ENCODE peak calls at places on chromosomes 3 and 15, in seven cellular contexts. One of them, this sample, is unnamed. For H3K4me1, the result is how much of the 10 kb centered on the place peaks cover.

GRCh38 chr3:22263042-22263441 is 512.0 kb upstream of the ZNF385D start:
- DNase-seq in heart right ventricle: no peak
- DNase-seq in IMR-90: peak
- DNase-seq in colonic mucosa: no peak
- DNase-seq in mammary epithelial cell: peak
- DNase-seq in A673: no peak
- DNase-seq in neural progenitor cell: no peak
- DNase-seq in this sample: no peak

GRCh38 chr3:71504250-71505036 is 79.1 kb downstream of the FOXP1 start:
- DNase-seq in heart right ventricle: no peak
- DNase-seq in IMR-90: peak
- DNase-seq in colonic mucosa: no peak
- DNase-seq in mammary epithelial cell: peak
- DNase-seq in A673: no peak
- DNase-seq in neural progenitor cell: no peak
- DNase-seq in this sample: no peak

GRCh38 chr3:71421820-71422566 is 161.5 kb downstream of the FOXP1 start:
- DNase-seq in heart right ventricle: no peak
- DNase-seq in IMR-90: no peak
- DNase-seq in colonic mucosa: no peak
- DNase-seq in mammary epithelial cell: no peak
- DNase-seq in A673: no peak
- DNase-seq in neural progenitor cell: no peak
- DNase-seq in this sample: no peak

GRCh38 chr15:81356252-81356651 is 17.8 kb downstream of the TMC3 start:
- DNase-seq in heart right ventricle: no peak
- DNase-seq in IMR-90: no peak
- DNase-seq in colonic mucosa: no peak
- DNase-seq in mammary epithelial cell: no peak
- DNase-seq in A673: no peak
- DNase-seq in neural progenitor cell: no peak
- DNase-seq in this sample: no peak

GRCh38 chr3:23162939-23163338 is 40.2 kb upstream of the UBE2E2 start:
- DNase-seq in heart right ventricle: no peak
- DNase-seq in IMR-90: no peak
- DNase-seq in colonic mucosa: no peak
- DNase-seq in mammary epithelial cell: no peak
- DNase-seq in A673: no peak
- DNase-seq in neural progenitor cell: no peak
- DNase-seq in this sample: no peak

GRCh38 chr15:38229700-38230099 is 22.9 kb upstream of the SPRED1 start:
- DNase-seq in heart right ventricle: no peak
- DNase-seq in IMR-90: peak
- DNase-seq in colonic mucosa: no peak
- DNase-seq in mammary epithelial cell: peak
- DNase-seq in A673: no peak
- DNase-seq in neural progenitor cell: no peak
- DNase-seq in this sample: no peak

GRCh38 chr3:117708601-117709000 is 999.0 kb downstream of the TUSC7 start:
- DNase-seq in heart right ventricle: no peak
- DNase-seq in IMR-90: peak
- DNase-seq in colonic mucosa: no peak
- DNase-seq in mammary epithelial cell: no peak
- DNase-seq in A673: no peak
- DNase-seq in neural progenitor cell: no peak
- DNase-seq in this sample: no peak

GRCh38 chr3:147652682-147653081 is 243.5 kb downstream of the ZIC1 start:
- DNase-seq in heart right ventricle: no peak
- DNase-seq in IMR-90: peak
- DNase-seq in colonic mucosa: no peak
- DNase-seq in mammary epithelial cell: no peak
- DNase-seq in A673: no peak
- DNase-seq in neural progenitor cell: no peak
- DNase-seq in this sample: no peak

GRCh38 chr15:68365140-68365745 is 66.7 kb downstream of the ITGA11 start:
- DNase-seq in heart right ventricle: peak
- DNase-seq in IMR-90: no peak
- DNase-seq in colonic mucosa: no peak
- DNase-seq in mammary epithelial cell: no peak
- DNase-seq in A673: no peak
- DNase-seq in neural progenitor cell: no peak
- DNase-seq in this sample: no peak

GRCh38 chr15:74390552-74391288 is 23.3 kb upstream of the CYP11A1 start:
- DNase-seq in heart right ventricle: no peak
- DNase-seq in IMR-90: no peak
- DNase-seq in colonic mucosa: no peak
- DNase-seq in mammary epithelial cell: no peak
- DNase-seq in A673: no peak
- DNase-seq in neural progenitor cell: no peak
- DNase-seq in this sample: no peak

GRCh38 chr15:49082960-49083359 is 36.7 kb upstream of the SECISBP2L start:
- DNase-seq in heart right ventricle: no peak
- DNase-seq in IMR-90: peak
- DNase-seq in colonic mucosa: no peak
- DNase-seq in mammary epithelial cell: no peak
- DNase-seq in A673: no peak
- DNase-seq in neural progenitor cell: no peak
- DNase-seq in this sample: no peak

GRCh38 chr3:66490984-66491383 is 9.8 kb downstream of the LRIG1 start:
- DNase-seq in heart right ventricle: no peak
- DNase-seq in IMR-90: peak
- DNase-seq in colonic mucosa: no peak
- DNase-seq in mammary epithelial cell: no peak
- DNase-seq in A673: no peak
- DNase-seq in neural progenitor cell: peak
- DNase-seq in this sample: no peak

GRCh38 chr3:123110238-123110952 is 43.6 kb downstream of the PDIA5 start:
- DNase-seq in heart right ventricle: no peak
- DNase-seq in IMR-90: no peak
- DNase-seq in colonic mucosa: no peak
- DNase-seq in mammary epithelial cell: no peak
- DNase-seq in A673: peak
- DNase-seq in neural progenitor cell: peak
- DNase-seq in this sample: no peak

GRCh38 chr3:192449036-192449435 is 278.3 kb downstream of the FGF12 start:
- DNase-seq in heart right ventricle: no peak
- DNase-seq in IMR-90: no peak
- DNase-seq in colonic mucosa: no peak
- DNase-seq in mammary epithelial cell: no peak
- DNase-seq in A673: peak
- DNase-seq in neural progenitor cell: no peak
- DNase-seq in this sample: no peak
- TF ChIP-seq CTCF in heart right ventricle: no peak
- TF ChIP-seq CTCF in IMR-90: peak
- TF ChIP-seq CTCF in colonic mucosa: no peak
- TF ChIP-seq CTCF in mammary epithelial cell: peak
- TF ChIP-seq CTCF in A673: peak
- TF ChIP-seq CTCF in neural progenitor cell: peak
- TF ChIP-seq CTCF in this sample: no peak

GRCh38 chr3:99248130-99248529 is 346.6 kb upstream of the DCBLD2 start:
- DNase-seq in heart right ventricle: no peak
- DNase-seq in IMR-90: peak
- DNase-seq in colonic mucosa: no peak
- DNase-seq in mammary epithelial cell: peak
- DNase-seq in A673: peak
- DNase-seq in neural progenitor cell: no peak
- DNase-seq in this sample: no peak
- H3K4me1 ChIP-seq in heart right ventricle: under half
- H3K4me1 ChIP-seq in IMR-90: under half
- H3K4me1 ChIP-seq in colonic mucosa: under half
- H3K4me1 ChIP-seq in mammary epithelial cell: under half
- H3K4me1 ChIP-seq in A673: under half
- H3K4me1 ChIP-seq in neural progenitor cell: under half
- H3K4me1 ChIP-seq in this sample: under half

GRCh38 chr3:28268989-28269388 is 27.6 kb downstream of the CMC1 start:
- DNase-seq in heart right ventricle: no peak
- DNase-seq in IMR-90: no peak
- DNase-seq in colonic mucosa: no peak
- DNase-seq in mammary epithelial cell: no peak
- DNase-seq in A673: peak
- DNase-seq in neural progenitor cell: no peak
- DNase-seq in this sample: no peak
- TF ChIP-seq CTCF in heart right ventricle: no peak
- TF ChIP-seq CTCF in IMR-90: peak
- TF ChIP-seq CTCF in colonic mucosa: no peak
- TF ChIP-seq CTCF in mammary epithelial cell: peak
- TF ChIP-seq CTCF in A673: peak
- TF ChIP-seq CTCF in neural progenitor cell: peak
- TF ChIP-seq CTCF in this sample: no peak

DNA sequence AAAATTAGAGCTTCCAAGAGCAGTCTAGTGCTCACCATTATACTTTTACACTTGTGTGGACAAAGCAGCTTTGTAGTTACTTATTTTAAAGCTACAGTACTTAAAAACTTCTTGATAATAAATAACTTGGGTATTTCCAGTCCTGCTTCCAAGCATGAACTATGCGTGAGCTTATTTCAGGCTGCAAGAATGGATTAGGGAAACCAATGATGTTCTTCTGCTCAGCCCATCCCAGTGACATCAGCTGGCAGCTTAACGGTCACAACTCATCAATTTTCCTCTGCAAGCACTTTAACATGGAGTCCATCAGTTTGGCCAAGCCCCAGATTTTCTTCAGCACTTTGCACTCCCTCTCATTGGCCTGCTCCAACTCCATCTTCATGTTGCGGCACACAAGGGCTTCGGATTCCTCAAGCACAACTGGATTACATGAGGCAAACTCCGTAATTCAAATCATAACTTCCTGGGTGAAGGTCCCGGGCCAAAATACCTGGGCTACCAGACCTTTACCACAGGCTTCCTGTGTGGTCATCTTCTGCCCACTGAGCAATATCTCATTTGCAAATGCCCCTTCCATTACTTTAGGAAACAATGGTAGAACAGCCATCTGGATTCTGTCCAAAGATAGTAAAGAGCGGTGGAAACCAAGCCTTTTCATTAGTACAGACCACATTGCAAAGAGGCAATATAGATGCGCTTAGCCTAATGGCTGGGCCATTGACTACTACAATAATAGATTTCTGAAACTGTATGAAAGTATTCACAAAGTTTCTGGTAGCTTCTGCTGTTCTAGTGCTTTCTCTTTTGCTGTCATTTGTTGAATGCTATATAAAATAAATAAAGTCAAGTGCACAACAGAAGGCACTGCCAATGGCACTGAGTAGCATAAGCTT is 87.5 kb upstream of the DAZL start:
- DNase-seq in heart right ventricle: no peak
- DNase-seq in IMR-90: no peak
- DNase-seq in colonic mucosa: no peak
- DNase-seq in mammary epithelial cell: no peak
- DNase-seq in A673: no peak
- DNase-seq in neural progenitor cell: no peak
- DNase-seq in this sample: no peak
- H3K4me1 ChIP-seq in heart right ventricle: under half
- H3K4me1 ChIP-seq in IMR-90: under half
- H3K4me1 ChIP-seq in colonic mucosa: under half
- H3K4me1 ChIP-seq in mammary epithelial cell: under half
- H3K4me1 ChIP-seq in A673: under half
- H3K4me1 ChIP-seq in neural progenitor cell: under half
- H3K4me1 ChIP-seq in this sample: under half

GRCh38 chr3:160449660-160450598 is at the start of gene TRIM59:
- DNase-seq in heart right ventricle: peak
- DNase-seq in IMR-90: peak
- DNase-seq in colonic mucosa: peak
- DNase-seq in mammary epithelial cell: peak
- DNase-seq in A673: peak
- DNase-seq in neural progenitor cell: peak
- DNase-seq in this sample: peak
- TF ChIP-seq CTCF in heart right ventricle: no peak
- TF ChIP-seq CTCF in IMR-90: no peak
- TF ChIP-seq CTCF in colonic mucosa: no peak
- TF ChIP-seq CTCF in mammary epithelial cell: peak
- TF ChIP-seq CTCF in A673: peak
- TF ChIP-seq CTCF in neural progenitor cell: no peak
- TF ChIP-seq CTCF in this sample: no peak

DNA sequence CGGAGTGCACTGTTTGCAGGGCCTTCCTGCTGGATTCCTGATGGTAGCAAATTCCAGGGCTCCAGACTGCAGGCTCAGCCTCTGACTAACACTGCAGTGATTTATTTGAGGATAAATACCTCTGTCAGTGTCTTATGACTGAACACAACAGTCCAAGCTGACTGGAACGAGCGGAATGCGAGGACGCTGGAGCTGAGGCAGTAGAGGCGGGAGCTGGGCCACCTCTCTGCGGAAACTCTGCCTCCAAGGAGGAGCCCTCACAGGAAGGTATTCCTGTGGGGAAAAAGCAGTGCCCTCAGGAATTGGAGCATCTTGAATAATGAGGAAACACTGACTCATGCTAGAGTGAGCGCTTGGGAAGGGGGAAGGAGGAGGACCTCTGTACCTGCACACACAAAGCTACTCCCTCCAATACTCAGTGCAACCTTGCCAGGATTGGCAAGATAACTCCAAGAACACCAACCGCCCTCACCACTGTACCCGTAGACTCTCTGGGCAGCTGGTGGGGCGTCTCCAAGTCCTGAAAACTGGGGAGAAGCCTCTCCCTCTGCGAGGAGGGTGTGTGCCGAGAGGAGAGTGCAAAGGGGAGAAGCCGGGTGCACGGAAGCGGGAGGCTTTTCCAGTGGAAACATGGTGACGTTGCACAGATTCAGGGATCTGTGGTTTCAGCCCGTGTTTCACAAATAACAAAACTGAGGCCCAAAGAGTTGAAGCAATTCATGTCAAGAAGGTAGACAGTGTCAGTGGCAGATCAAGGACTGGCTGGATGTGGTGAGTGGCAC is 43.0 kb downstream of the VGLL4 start:
- DNase-seq in heart right ventricle: peak
- DNase-seq in IMR-90: peak
- DNase-seq in colonic mucosa: no peak
- DNase-seq in mammary epithelial cell: peak
- DNase-seq in A673: peak
- DNase-seq in neural progenitor cell: peak
- DNase-seq in this sample: no peak
- H3K4me1 ChIP-seq in heart right ventricle: half or more
- H3K4me1 ChIP-seq in IMR-90: under half
- H3K4me1 ChIP-seq in colonic mucosa: under half
- H3K4me1 ChIP-seq in mammary epithelial cell: under half
- H3K4me1 ChIP-seq in A673: under half
- H3K4me1 ChIP-seq in neural progenitor cell: under half
- H3K4me1 ChIP-seq in this sample: half or more

GRCh38 chr3:63910873-63911272 is 1.3 kb downstream of the SCAANT1 start:
- DNase-seq in heart right ventricle: no peak
- DNase-seq in IMR-90: peak
- DNase-seq in colonic mucosa: no peak
- DNase-seq in mammary epithelial cell: peak
- DNase-seq in A673: no peak
- DNase-seq in neural progenitor cell: no peak
- DNase-seq in this sample: no peak

GRCh38 chr3:63911395-63911900 is 735 bp downstream of the SCAANT1 start:
- DNase-seq in heart right ventricle: no peak
- DNase-seq in IMR-90: no peak
- DNase-seq in colonic mucosa: no peak
- DNase-seq in mammary epithelial cell: no peak
- DNase-seq in A673: no peak
- DNase-seq in neural progenitor cell: no peak
- DNase-seq in this sample: no peak

GRCh38 chr3:63912768-63913588 is 795 bp upstream of the SCAANT1 start:
- DNase-seq in heart right ventricle: peak
- DNase-seq in IMR-90: peak
- DNase-seq in colonic mucosa: peak
- DNase-seq in mammary epithelial cell: peak
- DNase-seq in A673: no peak
- DNase-seq in neural progenitor cell: peak
- DNase-seq in this sample: peak

GRCh38 chr3:63911901-63912767 is at the start of gene SCAANT1:
- DNase-seq in heart right ventricle: peak
- DNase-seq in IMR-90: peak
- DNase-seq in colonic mucosa: peak
- DNase-seq in mammary epithelial cell: peak
- DNase-seq in A673: peak
- DNase-seq in neural progenitor cell: peak
- DNase-seq in this sample: peak

GRCh38 chr3:63914312-63914711 is 2.1 kb upstream of the SCAANT1 start:
- DNase-seq in heart right ventricle: peak
- DNase-seq in IMR-90: peak
- DNase-seq in colonic mucosa: peak
- DNase-seq in mammary epithelial cell: peak
- DNase-seq in A673: peak
- DNase-seq in neural progenitor cell: no peak
- DNase-seq in this sample: peak
- TF ChIP-seq CTCF in heart right ventricle: no peak
- TF ChIP-seq CTCF in IMR-90: no peak
- TF ChIP-seq CTCF in colonic mucosa: no peak
- TF ChIP-seq CTCF in mammary epithelial cell: peak
- TF ChIP-seq CTCF in A673: no peak
- TF ChIP-seq CTCF in neural progenitor cell: no peak
- TF ChIP-seq CTCF in this sample: no peak

This sample was measured in tibial nerve.